ENCODE peak calls at places on chromosomes 4 and X, in four cellular contexts. R, D, M and F are unnamed samples.

GRCh38 chr4:2570551-2571222 is 34.2 kb downstream of the FAM193A start:
- DNase-seq in R (no peak), D (no peak), M (no peak), F (peak)

GRCh38 chr4:65924843-65925242 is 254.6 kb upstream of the EPHA5 start:
- DNase-seq in R (no peak), D (no peak), M (no peak), F (no peak)

GRCh38 chr4:42965326-42965725 is 72.8 kb downstream of the GRXCR1 start:
- DNase-seq in R (no peak), D (no peak), M (no peak), F (no peak)

GRCh38 chr4:141127884-141128283 is 5.4 kb downstream of the RNF150 start:
- DNase-seq in R (no peak), D (no peak), M (no peak), F (no peak)

GRCh38 chr4:71266090-71266794 is 72.6 kb upstream of the SLC4A4 start:
- DNase-seq in R (no peak), D (no peak), M (no peak), F (peak)

GRCh38 chr4:52714597-52715254 is 36.5 kb downstream of the ERVMER34-1 start:
- DNase-seq in R (no peak), D (no peak), M (no peak), F (no peak)

GRCh38 chr4:11685481-11685880 is 256.8 kb upstream of the HS3ST1 start:
- DNase-seq in R (no peak), D (no peak), M (no peak), F (no peak)

GRCh38 chrX:120763269-120763668 is 112.4 kb downstream of the CT47B1 start:
- DNase-seq in R (no peak), D (no peak), M (no peak), F (no peak)

GRCh38 chr4:101349346-101350064 is 2.2 kb upstream of the PPP3CA start:
- DNase-seq in R (no peak), D (no peak), M (no peak), F (no peak)

GRCh38 chrX:43481601-43482000 is 174.5 kb upstream of the MAOA start:
- DNase-seq in R (no peak), D (no peak), M (no peak), F (no peak)

GRCh38 chr4:122914938-122915337 is 7.5 kb downstream of the NUDT6 start:
- DNase-seq in R (no peak), D (no peak), M (no peak), F (no peak)

GRCh38 chr4:13523591-13524503 is 20.5 kb downstream of the NKX3-2 start:
- DNase-seq in R (peak), D (no peak), M (peak), F (no peak)

GRCh38 chrX:121851033-121851432 is 803.6 kb downstream of the GLUD2 start:
- DNase-seq in R (no peak), D (no peak), M (no peak), F (no peak)

GRCh38 chrX:1754077-1754476 is 139.2 kb downstream of the ASMT start:
- DNase-seq in R (no peak), D (no peak), M (no peak), F (no peak)

GRCh38 chrX:56468441-56468840 is 95.0 kb upstream of the UBQLN2 start:
- DNase-seq in R (no peak), D (no peak), M (no peak), F (no peak)

GRCh38 chr4:8294036-8294435 is 24.5 kb downstream of the HTRA3 start:
- DNase-seq in R (no peak), D (no peak), M (no peak), F (no peak)

GRCh38 chr4:151206241-151207005 is 70.5 kb upstream of the PRSS48 start:
- DNase-seq in R (no peak), D (no peak), M (no peak), F (no peak)

GRCh38 chr4:151202851-151203455 is 74.0 kb upstream of the PRSS48 start:
- DNase-seq in R (no peak), D (no peak), M (no peak), F (no peak)

GRCh38 chr4:151207186-151207585 is 69.8 kb upstream of the PRSS48 start:
- DNase-seq in R (no peak), D (peak), M (no peak), F (no peak)

GRCh38 chr4:151205722-151206121 is 71.2 kb upstream of the PRSS48 start:
- DNase-seq in R (no peak), D (no peak), M (no peak), F (no peak)

GRCh38 chr4:151204925-151205524 is 71.9 kb upstream of the PRSS48 start:
- DNase-seq in R (no peak), D (peak), M (no peak), F (no peak)
- TF ChIP-seq SIN3A in R (no peak), D (no peak), M (no peak), F (no peak)

DNA sequence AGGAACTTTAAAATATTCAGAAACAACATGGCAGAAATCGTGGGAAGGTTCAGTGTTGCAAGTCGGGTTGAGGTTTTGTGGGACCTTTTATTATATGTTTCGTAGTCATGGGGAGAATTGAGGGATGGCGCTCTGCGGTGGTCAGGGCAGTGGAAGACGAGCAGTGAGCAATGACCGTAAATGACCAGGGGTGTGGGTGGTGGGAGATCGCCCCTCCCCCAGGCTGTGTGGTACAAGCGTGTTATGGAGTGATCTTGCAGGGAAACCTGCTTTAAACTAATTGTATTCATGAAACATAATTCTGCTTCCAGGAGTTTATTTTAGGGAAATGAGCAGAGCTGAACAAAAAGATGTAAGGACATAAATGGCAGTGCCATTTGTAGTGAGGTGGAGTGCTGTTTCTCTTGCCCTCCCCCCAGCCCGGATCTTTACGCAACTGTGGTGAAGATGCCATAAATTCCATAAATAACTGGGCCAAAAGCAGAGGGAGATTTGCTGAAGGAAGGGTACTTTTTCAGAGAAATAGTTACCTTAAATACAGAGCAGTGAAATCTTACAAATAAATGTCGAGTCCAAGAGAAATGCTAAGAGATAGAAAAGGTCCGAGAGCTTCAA is 20.2 kb downstream of the GYG2 start:
- DNase-seq in R (no peak), D (peak), M (no peak), F (no peak)
- TF ChIP-seq CBX5 in R (no peak), D (no peak), M (no peak), F (no peak)

GRCh38 chr4:164779080-164779479 is 25.1 kb downstream of the SMIM31 start:
- DNase-seq in R (no peak), D (no peak), M (no peak), F (no peak)

GRCh38 chr4:164783966-164784365 is 30.0 kb downstream of the SMIM31 start:
- DNase-seq in R (no peak), D (no peak), M (no peak), F (no peak)

GRCh38 chr4:164780839-164781238 is 26.9 kb downstream of the SMIM31 start:
- DNase-seq in R (no peak), D (no peak), M (no peak), F (no peak)

GRCh38 chr4:164779811-164780216 is 25.9 kb downstream of the SMIM31 start:
- DNase-seq in R (peak), D (peak), M (peak), F (peak)
- TF ChIP-seq CHD2 in R (no peak), D (no peak), M (no peak), F (no peak)

GRCh38 chr4:127616898-127617297 is 15.9 kb upstream of the INTU start:
- DNase-seq in R (no peak), D (no peak), M (no peak), F (no peak)
- TF ChIP-seq SIN3A in R (no peak), D (no peak), M (no peak), F (no peak)

DNA sequence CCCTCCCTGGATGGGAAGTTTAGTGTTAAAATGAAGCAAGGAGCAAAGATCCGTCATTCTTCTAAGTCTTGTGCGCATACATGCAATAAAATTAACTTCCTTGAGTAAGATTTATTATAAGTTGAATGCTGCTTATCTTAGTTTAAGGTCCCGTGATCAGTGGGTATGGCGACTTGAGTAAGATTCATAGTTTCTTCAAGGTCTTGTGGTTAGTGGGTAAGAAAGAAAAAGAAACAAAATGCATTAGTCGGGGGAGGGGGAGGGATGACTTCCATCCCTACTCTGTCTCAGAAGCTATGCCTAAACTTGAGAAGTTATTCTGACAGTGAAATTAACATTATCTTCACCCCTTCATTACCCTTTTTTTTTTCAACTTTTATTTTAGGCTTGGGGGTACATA is 127.2 kb upstream of the MAGEB16 start:
- DNase-seq in R (no peak), D (no peak), M (no peak), F (no peak)
- TF ChIP-seq CBX5 in R (no peak), D (no peak), M (no peak), F (no peak)

DNA sequence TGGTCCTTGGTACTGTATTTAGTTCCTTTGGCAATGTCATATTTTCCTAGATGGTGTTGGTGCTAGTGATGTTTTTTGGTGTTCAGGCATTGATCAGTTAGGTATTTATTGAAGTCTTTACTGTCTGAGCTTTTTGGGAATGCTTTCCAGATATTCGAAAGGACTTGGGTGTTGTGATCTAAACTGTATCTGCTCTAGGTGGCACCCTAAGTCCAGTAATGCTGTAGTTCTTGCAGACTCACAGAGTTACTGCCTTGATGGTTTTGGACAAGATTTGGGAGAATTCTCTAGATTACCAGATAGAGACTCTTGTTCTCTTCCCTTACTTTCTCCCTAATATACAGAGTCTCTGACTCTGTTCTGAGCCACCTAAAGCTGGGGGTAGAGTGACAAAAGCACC is 513.6 kb upstream of the PITX2 start:
- DNase-seq in R (no peak), D (peak), M (no peak), F (no peak)
- TF ChIP-seq CHD2 in R (no peak), D (no peak), M (no peak), F (no peak)

GRCh38 chr4:87353592-87353991 is 30.9 kb upstream of the HSD17B13 start:
- DNase-seq in R (peak), D (peak), M (peak), F (peak)

GRCh38 chr4:87359258-87359657 is 31.7 kb downstream of the HSD17B11 start:
- DNase-seq in R (no peak), D (no peak), M (no peak), F (no peak)

GRCh38 chr4:87356832-87357526 is 34.0 kb downstream of the HSD17B11 start:
- DNase-seq in R (no peak), D (no peak), M (no peak), F (no peak)

GRCh38 chr4:87354168-87355102 is 31.8 kb upstream of the HSD17B13 start:
- DNase-seq in R (no peak), D (no peak), M (no peak), F (no peak)
- TF ChIP-seq SIN3A in R (no peak), D (no peak), M (no peak), F (no peak)

DNA sequence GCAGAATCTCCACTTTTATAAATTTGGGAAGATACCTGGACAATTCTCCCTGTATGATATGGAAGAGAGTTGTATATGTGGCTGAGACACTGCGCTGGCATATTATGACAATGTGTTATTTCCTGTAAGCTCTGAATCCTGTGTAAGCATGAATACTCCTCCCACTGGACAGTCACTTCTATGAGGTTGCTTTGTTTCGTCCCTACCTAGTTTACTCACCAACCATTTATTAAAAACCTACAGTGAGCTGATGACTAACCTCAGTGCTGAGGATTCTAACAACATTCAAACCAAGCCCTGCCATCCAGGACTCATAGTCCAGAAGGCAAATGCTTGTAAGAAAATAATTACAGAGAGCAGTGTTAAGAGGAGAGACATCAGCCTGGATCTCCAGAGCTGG is 1632.9 kb upstream of the TENM3 start:
- DNase-seq in R (no peak), D (no peak), M (no peak), F (no peak)
- TF ChIP-seq CBX5 in R (no peak), D (no peak), M (no peak), F (no peak)

DNA sequence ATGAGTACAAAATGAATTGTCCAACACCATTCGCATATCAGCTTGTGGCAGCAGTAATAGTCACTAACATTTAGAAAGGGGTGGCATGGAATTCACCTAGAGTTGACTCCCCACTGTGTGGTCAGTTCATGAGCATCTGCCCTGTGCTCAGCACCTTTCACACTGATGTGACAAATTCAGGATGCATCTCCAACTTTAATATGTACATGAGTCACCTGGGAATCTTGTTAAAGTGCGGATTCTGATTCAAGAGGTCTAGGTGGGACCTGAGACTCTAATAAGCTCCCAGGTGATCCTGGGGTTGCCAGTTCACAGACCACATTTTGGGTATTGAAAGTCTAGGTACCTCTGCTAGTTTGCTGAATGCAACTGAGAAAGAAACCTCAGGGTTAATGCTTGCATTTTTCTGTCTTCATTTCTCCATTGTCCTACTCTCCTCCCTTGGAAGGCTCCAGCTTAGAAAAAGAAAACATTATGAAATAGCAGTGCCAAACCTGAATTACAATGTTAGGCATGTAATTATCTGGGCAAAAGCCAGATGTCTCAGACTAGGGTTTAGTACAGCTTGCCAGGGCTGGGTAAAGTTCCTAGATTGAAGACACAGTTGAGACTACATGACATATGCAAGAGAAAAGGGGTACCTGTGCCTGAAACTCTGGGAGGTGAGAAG is 32.7 kb downstream of the TMSB4X start:
- DNase-seq in R (no peak), D (no peak), M (no peak), F (no peak)
- TF ChIP-seq CHD2 in R (no peak), D (no peak), M (no peak), F (no peak)